ENCODE peak calls at places on chromosomes 11 and 22, in nine cellular contexts. I is endothelial cell, S is Calu3, F is tibial artery, B is left ventricle myocardium inferior, Z is IMR-90, X is body of pancreas, L is cardiac fibroblast, N is MCF 10A. E is an unnamed sample.

GRCh38 chr22:20777420-20778177 is 3.7 kb downstream of the SERPIND1 start:
- DNase-seq in I (no peak), S (peak), F (peak), B (no peak), Z (peak), X (peak), L (peak), N (peak), E (no peak)

GRCh38 chr11:30481816-30482215 is 104.3 kb downstream of the MPPED2 start:
- DNase-seq in I (no peak), S (no peak), F (no peak), B (no peak), Z (no peak), X (no peak), L (peak), N (no peak), E (no peak)

GRCh38 chr22:17201285-17201945 is 17.8 kb downstream of the ADA2 start:
- DNase-seq in I (no peak), S (peak), F (no peak), B (no peak), Z (peak), X (peak), L (peak), N (no peak), E (no peak)

GRCh38 chr22:24875862-24876506 is 70.0 kb downstream of the SGSM1 start:
- DNase-seq in I (peak), S (peak), F (no peak), B (no peak), Z (no peak), X (no peak), L (peak), N (peak), E (no peak)

GRCh38 chr11:27696961-27697360 is 3.3 kb downstream of the BDNF start:
- DNase-seq in I (no peak), S (no peak), F (no peak), B (no peak), Z (peak), X (no peak), L (peak), N (no peak), E (no peak)

GRCh38 chr11:119896387-119897045 is 167.5 kb upstream of the NECTIN1 start:
- DNase-seq in I (no peak), S (no peak), F (no peak), B (no peak), Z (no peak), X (no peak), L (no peak), N (no peak), E (no peak)

GRCh38 chr11:47724041-47724729 is 9.0 kb upstream of the AGBL2 start:
- DNase-seq in I (no peak), S (peak), F (peak), B (no peak), Z (peak), X (peak), L (peak), N (peak), E (no peak)

GRCh38 chr11:43278302-43278956 is 33.4 kb upstream of the API5 start:
- DNase-seq in I (no peak), S (no peak), F (no peak), B (no peak), Z (peak), X (no peak), L (peak), N (peak), E (no peak)

GRCh38 chr11:111538407-111539114 is 2.0 kb upstream of the LAYN start:
- DNase-seq in I (no peak), S (no peak), F (no peak), B (no peak), Z (peak), X (no peak), L (no peak), N (peak), E (no peak)

GRCh38 chr22:33841281-33842005 is 78.8 kb downstream of the LARGE1 start:
- DNase-seq in I (no peak), S (no peak), F (no peak), B (no peak), Z (no peak), X (no peak), L (peak), N (no peak), E (no peak)

GRCh38 chr11:57475191-57475590 is 14.9 kb downstream of the RTN4RL2 start:
- DNase-seq in I (no peak), S (no peak), F (no peak), B (no peak), Z (peak), X (no peak), L (no peak), N (no peak), E (no peak)
- TF ChIP-seq CTCF in I (no peak), S (no peak), F (no peak), B (no peak), Z (no peak), X (no peak), L (no peak), N (no peak), E (no peak)

GRCh38 chr11:78039919-78040671 is 17.0 kb upstream of the KCTD14 start:
- DNase-seq in I (peak), S (peak), F (peak), B (peak), Z (peak), X (peak), L (peak), N (peak), E (peak)

GRCh38 chr11:78040691-78041379 is 17.8 kb upstream of the KCTD14 start:
- DNase-seq in I (no peak), S (peak), F (no peak), B (no peak), Z (no peak), X (no peak), L (peak), N (peak), E (no peak)

GRCh38 chr11:78038697-78039313 is 15.7 kb upstream of the KCTD14 start:
- DNase-seq in I (no peak), S (peak), F (no peak), B (no peak), Z (peak), X (peak), L (peak), N (peak), E (no peak)

GRCh38 chr11:78037825-78038620 is 14.9 kb upstream of the KCTD14 start:
- DNase-seq in I (no peak), S (no peak), F (no peak), B (no peak), Z (no peak), X (no peak), L (no peak), N (no peak), E (no peak)

DNA sequence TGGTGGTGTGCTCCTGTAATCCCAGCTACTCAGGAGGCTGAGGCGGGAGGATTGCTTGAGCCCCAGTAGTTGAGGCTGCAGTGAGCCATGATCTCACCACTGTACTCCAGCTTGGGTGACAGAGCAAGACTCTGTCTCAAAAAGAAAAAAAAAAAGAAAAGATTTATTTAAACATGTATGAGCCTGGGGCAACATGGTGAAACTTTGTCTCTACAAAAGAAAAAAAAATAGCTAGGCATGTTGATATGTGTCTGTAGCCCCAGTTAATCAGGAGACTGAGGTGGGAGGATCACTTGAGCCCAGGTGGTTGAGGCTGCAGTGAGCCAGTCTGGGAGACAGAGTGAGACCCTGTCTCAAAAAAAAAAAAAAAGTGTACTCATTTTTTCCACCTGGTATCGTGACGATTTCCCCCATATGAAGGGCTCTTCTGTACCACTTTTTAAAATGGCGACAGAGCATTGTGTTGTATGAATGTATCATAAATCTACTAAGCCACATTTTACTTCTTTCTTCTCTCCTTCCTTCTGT is 16.4 kb upstream of the KCTD14 start:
- DNase-seq in I (no peak), S (no peak), F (no peak), B (no peak), Z (no peak), X (no peak), L (no peak), N (peak), E (no peak)
- TF ChIP-seq CTCF in I (no peak), S (no peak), F (no peak), B (no peak), Z (no peak), X (no peak), L (no peak), N (no peak), E (no peak)

GRCh38 chr11:134578807-134579708 is 167.0 kb upstream of the B3GAT1 start:
- DNase-seq in I (peak), S (peak), F (no peak), B (no peak), Z (no peak), X (no peak), L (no peak), N (no peak), E (no peak)
- TF ChIP-seq CTCF in I (no peak), S (no peak), F (no peak), B (peak), Z (no peak), X (no peak), L (no peak), N (no peak), E (no peak)

GRCh38 chr11:131041331-131042040 is 125.2 kb upstream of the SNX19 start:
- DNase-seq in I (no peak), S (peak), F (no peak), B (no peak), Z (no peak), X (no peak), L (peak), N (peak), E (no peak)

GRCh38 chr11:131037873-131038272 is 121.6 kb upstream of the SNX19 start:
- DNase-seq in I (no peak), S (no peak), F (no peak), B (no peak), Z (no peak), X (no peak), L (no peak), N (no peak), E (no peak)

GRCh38 chr11:131042041-131042390 is 125.7 kb upstream of the SNX19 start:
- DNase-seq in I (no peak), S (no peak), F (no peak), B (no peak), Z (no peak), X (no peak), L (peak), N (no peak), E (no peak)

GRCh38 chr11:131036544-131036943 is 120.3 kb upstream of the SNX19 start:
- DNase-seq in I (no peak), S (no peak), F (no peak), B (no peak), Z (peak), X (no peak), L (no peak), N (no peak), E (no peak)

DNA sequence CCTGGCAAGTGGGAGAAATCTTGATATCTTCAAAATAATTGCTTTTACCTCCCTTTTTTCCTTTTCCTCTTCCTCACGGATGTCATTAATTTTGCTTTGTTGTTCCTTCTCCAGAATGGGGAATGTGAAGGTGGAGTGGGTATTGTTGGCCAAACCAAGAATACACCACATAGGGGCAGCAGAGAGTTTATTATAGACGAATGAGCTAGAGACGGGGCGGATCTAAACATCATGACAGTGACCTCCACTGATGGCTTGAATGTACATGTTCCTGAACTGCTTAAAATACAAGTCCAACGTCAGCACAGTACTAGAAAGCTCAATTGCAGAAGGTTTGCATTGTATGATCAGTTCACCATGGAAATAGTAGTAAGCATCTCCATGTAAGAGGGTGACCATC is 122.3 kb upstream of the SNX19 start:
- DNase-seq in I (peak), S (no peak), F (no peak), B (no peak), Z (no peak), X (no peak), L (peak), N (peak), E (no peak)
- TF ChIP-seq CTCF in I (peak), S (no peak), F (no peak), B (peak), Z (peak), X (no peak), L (peak), N (peak), E (no peak)

E was measured in suprapubic skin.